ENCODE peak calls at places on chromosomes 11 and 22, in seven cellular contexts. Y is body of pancreas, B is GM12865, P is IMR-90, U is left ventricle myocardium inferior, M is activated B cell treated with CpG ODN at 0.5 μM for 24 hours, J is tibial artery. E is an unnamed sample.

GRCh38 chr11:22666700-22667439 is 459 bp downstream of the GAS2 start:
- DNase-seq in Y (peak), B (peak), P (no peak), U (peak), M (no peak), J (no peak), E (no peak)

GRCh38 chr11:111918390-111919256 is at the start of gene C11orf52:
- DNase-seq in Y (peak), B (no peak), P (peak), U (no peak), M (no peak), J (no peak), E (no peak)

GRCh38 chr22:23207786-23208325 is 27.5 kb downstream of the BCR start:
- DNase-seq in Y (no peak), B (peak), P (no peak), U (no peak), M (no peak), J (no peak), E (no peak)

GRCh38 chr22:41576877-41577276 is 12.8 kb downstream of the PMM1 start:
- DNase-seq in Y (peak), B (peak), P (peak), U (peak), M (no peak), J (peak), E (peak)

GRCh38 chr22:44259366-44260215 is 53.2 kb downstream of the SHISAL1 start:
- DNase-seq in Y (peak), B (no peak), P (no peak), U (no peak), M (no peak), J (peak), E (no peak)

GRCh38 chr11:49377978-49378377 is 169.6 kb upstream of the FOLH1 start:
- DNase-seq in Y (no peak), B (no peak), P (no peak), U (no peak), M (no peak), J (no peak), E (no peak)

GRCh38 chr11:38824573-38824972 is 2226.5 kb upstream of the RAG2 start:
- DNase-seq in Y (no peak), B (peak), P (peak), U (no peak), M (no peak), J (no peak), E (no peak)

GRCh38 chr11:2794419-2794795 is 91.2 kb downstream of the CDKN1C start:
- DNase-seq in Y (peak), B (no peak), P (no peak), U (peak), M (peak), J (no peak), E (no peak)

GRCh38 chr11:18012314-18012905 is 437 bp downstream of the SERGEF start:
- DNase-seq in Y (peak), B (peak), P (peak), U (peak), M (no peak), J (peak), E (no peak)

GRCh38 chr11:46845440-46845739 is 690 bp downstream of the CKAP5 start:
- DNase-seq in Y (no peak), B (no peak), P (no peak), U (no peak), M (no peak), J (no peak), E (no peak)

GRCh38 chr11:46874586-46874985 is 28.5 kb upstream of the CKAP5 start:
- DNase-seq in Y (no peak), B (no peak), P (no peak), U (no peak), M (no peak), J (no peak), E (no peak)

GRCh38 chr11:28860898-28861297 is 752.7 kb downstream of the METTL15 start:
- DNase-seq in Y (no peak), B (no peak), P (peak), U (no peak), M (no peak), J (no peak), E (no peak)

GRCh38 chr11:19168090-19168489 is 33.7 kb downstream of the CSRP3 start:
- DNase-seq in Y (no peak), B (no peak), P (no peak), U (no peak), M (no peak), J (no peak), E (no peak)

GRCh38 chr11:96357794-96358193 is 14.8 kb upstream of the MAML2 start:
- DNase-seq in Y (no peak), B (peak), P (no peak), U (no peak), M (no peak), J (no peak), E (no peak)

GRCh38 chr11:122199661-122200060 is 83.6 kb upstream of the BLID start:
- DNase-seq in Y (no peak), B (no peak), P (no peak), U (no peak), M (no peak), J (no peak), E (no peak)

GRCh38 chr11:86792150-86792549 is 8.2 kb upstream of the PRSS23 start:
- DNase-seq in Y (no peak), B (no peak), P (no peak), U (no peak), M (no peak), J (no peak), E (no peak)

GRCh38 chr22:23815781-23816551 is 22.8 kb downstream of the DERL3 start:
- DNase-seq in Y (no peak), B (no peak), P (no peak), U (peak), M (no peak), J (no peak), E (no peak)

GRCh38 chr11:6321961-6322362 is 1.7 kb upstream of the CAVIN3 start:
- DNase-seq in Y (no peak), B (no peak), P (peak), U (no peak), M (no peak), J (no peak), E (no peak)

GRCh38 chr11:126799974-126800373 is 200.6 kb downstream of the KIRREL3 start:
- DNase-seq in Y (no peak), B (no peak), P (peak), U (no peak), M (no peak), J (no peak), E (no peak)

GRCh38 chr11:64620286-64620962 is 29.4 kb downstream of the SLC22A12 start:
- DNase-seq in Y (peak), B (no peak), P (no peak), U (no peak), M (no peak), J (no peak), E (no peak)

GRCh38 chr11:70661763-70662501 is 263.6 kb downstream of the CTTN start:
- DNase-seq in Y (no peak), B (no peak), P (peak), U (no peak), M (no peak), J (no peak), E (peak)

GRCh38 chr22:50246242-50247175 is 1.7 kb upstream of the TUBGCP6 start:
- DNase-seq in Y (no peak), B (no peak), P (no peak), U (no peak), M (no peak), J (no peak), E (no peak)

GRCh38 chr11:66069715-66070603 is at the start of gene PACS1:
- DNase-seq in Y (peak), B (peak), P (peak), U (peak), M (peak), J (peak), E (peak)

GRCh38 chr22:37634505-37635002 is 4.9 kb upstream of the SH3BP1 start:
- DNase-seq in Y (no peak), B (peak), P (no peak), U (no peak), M (no peak), J (no peak), E (no peak)
- TF ChIP-seq CTCF in Y (no peak), B (peak), P (peak), U (no peak), M (no peak), J (no peak), E (no peak)

DNA sequence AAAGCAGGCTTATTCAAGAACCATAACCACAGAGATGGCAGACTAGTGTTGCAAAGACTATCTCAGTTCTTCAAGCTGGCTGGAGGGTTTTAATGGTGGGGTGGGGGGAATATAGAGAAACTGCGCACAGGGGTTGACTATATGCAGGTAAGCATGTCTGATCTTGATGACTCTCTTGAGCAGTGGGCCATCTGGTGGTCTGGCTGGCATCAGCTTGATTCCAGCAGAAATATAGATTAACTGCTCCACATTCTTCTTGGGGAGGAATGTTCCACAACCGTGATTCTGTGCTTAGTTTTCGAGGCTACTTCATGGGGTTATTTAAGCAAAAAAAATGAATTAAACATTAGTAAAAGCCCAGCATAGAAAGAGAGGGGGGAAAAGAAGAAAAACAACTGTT is 158.8 kb upstream of the PGR start:
- DNase-seq in Y (no peak), B (no peak), P (no peak), U (no peak), M (no peak), J (no peak), E (no peak)
- TF ChIP-seq CTCF in Y (no peak), B (no peak), P (no peak), U (no peak), M (no peak), J (no peak), E (no peak)

GRCh38 chr11:117950320-117950719 is 21.1 kb upstream of the TMPRSS13 start:
- DNase-seq in Y (no peak), B (no peak), P (no peak), U (no peak), M (no peak), J (no peak), E (no peak)
- TF ChIP-seq CTCF in Y (peak), B (peak), P (no peak), U (peak), M (no peak), J (no peak), E (no peak)

GRCh38 chr22:36384766-36385400 is 2.9 kb downstream of the MYH9 start:
- DNase-seq in Y (no peak), B (peak), P (no peak), U (no peak), M (no peak), J (peak), E (no peak)
- TF ChIP-seq CTCF in Y (no peak), B (no peak), P (no peak), U (peak), M (no peak), J (no peak), E (no peak)

GRCh38 chr11:110478410-110478809 is 48.7 kb downstream of the FDX1 start:
- DNase-seq in Y (no peak), B (no peak), P (no peak), U (no peak), M (no peak), J (no peak), E (no peak)
- TF ChIP-seq CTCF in Y (no peak), B (peak), P (no peak), U (no peak), M (no peak), J (no peak), E (no peak)

GRCh38 chr11:15913261-15913660 is 443.1 kb downstream of the SOX6 start:
- DNase-seq in Y (no peak), B (no peak), P (no peak), U (no peak), M (no peak), J (no peak), E (no peak)
- TF ChIP-seq CTCF in Y (no peak), B (no peak), P (peak), U (peak), M (no peak), J (no peak), E (no peak)